ENCODE peak calls at places on chromosomes 6 and 20, in nine cellular contexts. H is right lobe of liver; O is GM23338; Y is colonic mucosa; J is left lung; K is fibroblast of lung; N is CD8-positive, alpha-beta T cell; D is left ventricle myocardium inferior; L is A549. G is an unnamed sample.

GRCh38 chr6:118680452-118681095 is 29.2 kb upstream of the CEP85L start:
- DNase-seq in J (no peak), H (no peak), L (no peak), O (no peak), D (no peak), N (no peak), Y (no peak), K (no peak), G (no peak)

GRCh38 chr20:16397053-16397452 is 176.2 kb downstream of the KIF16B start:
- DNase-seq in Y (no peak), N (no peak), H (no peak), J (no peak), L (no peak), K (peak; percentile 26), O (no peak), D (peak; percentile 67), G (no peak)

GRCh38 chr6:87763276-87763675 is 61.2 kb upstream of the AKIRIN2 start:
- DNase-seq in D (no peak), N (no peak), H (no peak), Y (no peak), J (no peak), L (no peak), K (no peak), O (no peak), G (no peak)

GRCh38 chr20:36544134-36545018 is 3.1 kb downstream of the MYL9 start:
- DNase-seq in N (no peak), D (peak; percentile 70), J (no peak), H (no peak), O (no peak), K (peak; percentile 63), L (no peak), Y (no peak), G (no peak)

GRCh38 chr6:153553627-153554026 is 422.5 kb upstream of the RGS17 start:
- DNase-seq in J (no peak), O (peak; percentile 89), D (no peak), L (peak; percentile 2), H (no peak), Y (no peak), N (no peak), K (peak; percentile 20), G (no peak)

GRCh38 chr20:1434571-1435336 is 31.9 kb downstream of the NSFL1C start:
- DNase-seq in H (no peak), O (peak; percentile 54), K (peak; percentile 95), J (no peak), N (peak; percentile 20), Y (peak; percentile 43), D (no peak), L (no peak), G (no peak)

GRCh38 chr6:137736919-137737318 is 130.1 kb upstream of the TNFAIP3 start:
- DNase-seq in Y (no peak), J (no peak), O (no peak), D (no peak), N (no peak), K (no peak), H (no peak), L (no peak), G (no peak)

GRCh38 chr20:1721687-1722512 is 64.3 kb upstream of the SIRPG start:
- DNase-seq in D (no peak), K (no peak), N (no peak), J (no peak), H (no peak), O (peak; percentile 88), L (no peak), Y (no peak), G (no peak)

GRCh38 chr6:16523550-16524379 is 237.5 kb downstream of the ATXN1 start:
- DNase-seq in K (peak; percentile 75), O (no peak), H (no peak), J (peak; percentile 28), Y (no peak), D (no peak), L (no peak), N (no peak), G (no peak)
- TF ChIP-seq CTCF in K (no peak), O (no peak), H (no peak), J (no peak), Y (no peak), D (no peak), L (no peak), N (no peak), G (no peak)

GRCh38 chr6:30211306-30211705 is 1.9 kb downstream of the TRIM26 start:
- DNase-seq in K (no peak), L (no peak), N (no peak), H (no peak), J (no peak), Y (no peak), O (no peak), D (no peak), G (no peak)

GRCh38 chr6:30206152-30206551 is 7.1 kb downstream of the TRIM26 start:
- DNase-seq in L (no peak), K (no peak), Y (no peak), N (no peak), D (no peak), O (no peak), H (no peak), J (no peak), G (no peak)

GRCh38 chr6:30206799-30207618 is 6.2 kb downstream of the TRIM26 start:
- DNase-seq in K (peak; percentile 31), N (no peak), D (no peak), O (peak; percentile 55), Y (peak; percentile 60), J (no peak), L (peak; percentile 41), H (peak; percentile 88), G (peak; percentile 41)

GRCh38 chr6:30211899-30212298 is 1.3 kb downstream of the TRIM26 start:
- DNase-seq in D (no peak), O (no peak), L (no peak), Y (no peak), N (no peak), J (no peak), K (no peak), H (no peak), G (no peak)

GRCh38 chr6:30207619-30208295 is 5.4 kb downstream of the TRIM26 start:
- DNase-seq in H (no peak), N (no peak), K (no peak), L (no peak), Y (peak; percentile 66), O (no peak), J (no peak), D (no peak), G (peak; percentile 38)
- H3K4me1 ChIP-seq in H (peaks cover 3% of the 10 kb centered on the region), N (peaks cover 45% of the 10 kb centered on the region), K (peaks cover 16% of the 10 kb centered on the region), L (peaks cover 70% of the 10 kb centered on the region), Y (peaks cover 23% of the 10 kb centered on the region), O (peaks cover 42% of the 10 kb centered on the region), J (peaks cover 89% of the 10 kb centered on the region), D (peaks cover 70% of the 10 kb centered on the region), G (peaks cover 53% of the 10 kb centered on the region)

GRCh38 chr20:50450961-50451752 is 59.0 kb upstream of the PTPN1 start:
- DNase-seq in K (peak; percentile 77), L (peak; percentile 57), J (no peak), N (no peak), O (peak; percentile 72), H (no peak), Y (no peak), D (no peak), G (peak; percentile 56)
- H3K4me3 ChIP-seq in K (no peak overlapping the region), L (no peak overlapping the region), J (no peak overlapping the region), N (no peak overlapping the region), O (no peak overlapping the region), H (no peak overlapping the region), Y (no peak overlapping the region), D (peak overlapping the region; percentile 46), G (no peak overlapping the region)

GRCh38 chr6:54697423-54697822 is 149.1 kb upstream of the FAM83B start:
- DNase-seq in J (no peak), K (peak; percentile 59), O (peak; percentile 48), L (peak; percentile 5), Y (no peak), D (no peak), H (no peak), N (no peak), G (no peak)
- TF ChIP-seq CTCF in J (no peak), K (peak; percentile 50), O (peak; percentile 69), L (peak; percentile 23), Y (no peak), D (no peak), H (peak; percentile 40), N (no peak), G (no peak)

GRCh38 chr6:31355540-31355988 is 1.4 kb downstream of the HLA-B start:
- DNase-seq in L (no peak), N (no peak), K (no peak), O (no peak), H (no peak), D (no peak), J (no peak), Y (no peak), G (no peak)

GRCh38 chr6:31352497-31353368 is 4.2 kb downstream of the HLA-B start:
- DNase-seq in N (no peak), Y (no peak), D (no peak), O (no peak), K (no peak), L (no peak), H (no peak), J (no peak), G (no peak)

GRCh38 chr6:31354788-31355539 is 2.0 kb downstream of the HLA-B start:
- DNase-seq in L (no peak), J (no peak), O (no peak), Y (no peak), K (no peak), N (no peak), D (no peak), H (no peak), G (peak; percentile 44)

GRCh38 chr6:31353508-31353907 is 3.5 kb downstream of the HLA-B start:
- DNase-seq in L (no peak), O (no peak), D (no peak), J (no peak), N (no peak), Y (no peak), K (no peak), H (no peak), G (no peak)

GRCh38 chr6:31354248-31354647 is 2.7 kb downstream of the HLA-B start:
- DNase-seq in D (no peak), J (no peak), O (no peak), L (no peak), Y (no peak), K (no peak), H (no peak), N (no peak), G (no peak)
- H3K4me1 ChIP-seq in D (peaks cover 20% of the 10 kb centered on the region), J (peaks cover 43% of the 10 kb centered on the region), O (no peaks in the 10 kb centered on the region), L (no peaks in the 10 kb centered on the region), Y (no peaks in the 10 kb centered on the region), K (peaks cover 8% of the 10 kb centered on the region), H (no peaks in the 10 kb centered on the region), N (peaks cover 53% of the 10 kb centered on the region), G (peaks cover 24% of the 10 kb centered on the region)

GRCh38 chr20:3172126-3172932 is 1.0 kb downstream of the LZTS3 start:
- DNase-seq in Y (no peak), K (no peak), O (no peak), H (no peak), J (no peak), L (no peak), N (no peak), D (no peak), G (no peak)
- H3K4me3 ChIP-seq in Y (peak overlapping the region; percentile 93), K (peak overlapping the region; percentile 86), O (peak overlapping the region; percentile 73), H (peak overlapping the region; percentile 87), J (peak overlapping the region; percentile 95), L (peak overlapping the region; percentile 91), N (peak overlapping the region; percentile 98), D (peak overlapping the region; percentile 99), G (no peak overlapping the region)